ENCODE peak calls at places on chromosomes 2 and 18, in seven cellular contexts. X is astrocyte, K is pancreas, D is GM23248, N is tibial nerve, B is Peyer's patch, H is dorsolateral prefrontal cortex. T is an unnamed sample. For H3K27me3, the result is how much of the 10 kb centered on the place peaks cover.

GRCh38 chr2:133360190-133360589 is 208.1 kb downstream of the NCKAP5 start:
- DNase-seq in B (no peak), K (no peak), N (no peak), D (no peak), H (no peak), X (no peak), T (no peak)

GRCh38 chr2:21379140-21379539 is 255.4 kb downstream of the TDRD15 start:
- DNase-seq in N (no peak), X (no peak), K (no peak), H (no peak), B (no peak), D (no peak), T (no peak)

GRCh38 chr2:38244306-38244705 is 132.8 kb downstream of the ATL2 start:
- DNase-seq in X (no peak), N (no peak), H (no peak), K (no peak), B (no peak), D (no peak), T (no peak)

GRCh38 chr18:32049393-32050161 is 31.0 kb downstream of the RNF125 start:
- DNase-seq in B (peak), K (no peak), N (no peak), X (peak), H (no peak), D (peak), T (no peak)

GRCh38 chr2:131010566-131010965 is 82.7 kb downstream of the FAM168B start:
- DNase-seq in K (no peak), X (no peak), H (no peak), D (no peak), B (no peak), N (no peak), T (no peak)

GRCh38 chr2:171522057-171522803 is at the start of gene CYBRD1:
- DNase-seq in D (peak), B (peak), X (peak), H (peak), N (peak), K (peak), T (peak)

GRCh38 chr2:82282111-82282882 is 1977.7 kb upstream of the LRRTM1 start:
- DNase-seq in B (no peak), N (no peak), H (no peak), K (no peak), D (no peak), X (no peak), T (no peak)

GRCh38 chr2:219045937-219046550 is 4.7 kb upstream of the CFAP65 start:
- DNase-seq in B (peak), N (no peak), X (peak), K (peak), H (no peak), D (peak), T (peak)

DNA sequence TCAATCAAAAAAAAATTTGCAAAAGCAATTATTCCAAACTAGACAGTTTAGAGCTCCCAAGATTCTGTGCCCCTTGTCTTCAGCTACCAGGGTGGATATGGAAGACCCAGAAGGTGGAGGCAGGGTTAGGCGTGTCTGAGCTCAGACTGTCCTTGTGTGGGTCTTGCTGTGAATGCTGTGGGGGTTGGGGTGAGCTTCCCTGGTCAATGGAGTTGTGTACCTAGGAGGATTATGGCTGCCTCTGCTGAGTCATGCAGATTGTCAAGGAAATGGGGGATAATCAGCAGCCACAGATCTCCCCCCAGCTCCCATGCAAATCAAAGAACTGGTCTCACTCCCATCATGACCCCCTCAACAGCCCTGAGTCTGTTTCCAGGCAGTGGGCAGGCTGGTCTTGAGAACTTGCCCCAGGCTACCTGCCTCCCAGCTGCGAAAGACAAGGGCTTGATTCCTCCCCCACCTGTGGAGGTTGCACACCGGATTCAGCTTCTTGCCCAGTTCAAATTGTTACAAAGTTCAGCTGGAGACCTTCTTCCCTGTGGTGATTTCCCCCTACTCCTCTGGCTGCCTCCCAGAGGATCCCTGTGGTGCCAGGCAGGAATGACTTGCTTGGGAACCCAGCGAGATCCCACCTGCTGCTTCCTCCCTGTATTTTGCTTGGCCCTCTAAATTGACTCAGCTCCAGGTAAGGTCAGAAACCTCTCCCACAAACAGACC is 77.0 kb downstream of the RAD51AP2 start:
- DNase-seq in N (no peak), H (no peak), B (no peak), X (peak), D (no peak), K (no peak), T (peak)
- H3K27me3 ChIP-seq in N (under half), H (under half), B (under half), X (under half), D (under half), K (under half), T (under half)

GRCh38 chr18:22455425-22456150 is 37.9 kb upstream of the CTAGE1 start:
- DNase-seq in K (no peak), B (no peak), N (no peak), D (no peak), X (no peak), H (no peak), T (no peak)
- H3K27ac ChIP-seq in K (no peak), B (no peak), N (no peak), D (no peak), X (no peak), H (no peak), T (no peak)

DNA sequence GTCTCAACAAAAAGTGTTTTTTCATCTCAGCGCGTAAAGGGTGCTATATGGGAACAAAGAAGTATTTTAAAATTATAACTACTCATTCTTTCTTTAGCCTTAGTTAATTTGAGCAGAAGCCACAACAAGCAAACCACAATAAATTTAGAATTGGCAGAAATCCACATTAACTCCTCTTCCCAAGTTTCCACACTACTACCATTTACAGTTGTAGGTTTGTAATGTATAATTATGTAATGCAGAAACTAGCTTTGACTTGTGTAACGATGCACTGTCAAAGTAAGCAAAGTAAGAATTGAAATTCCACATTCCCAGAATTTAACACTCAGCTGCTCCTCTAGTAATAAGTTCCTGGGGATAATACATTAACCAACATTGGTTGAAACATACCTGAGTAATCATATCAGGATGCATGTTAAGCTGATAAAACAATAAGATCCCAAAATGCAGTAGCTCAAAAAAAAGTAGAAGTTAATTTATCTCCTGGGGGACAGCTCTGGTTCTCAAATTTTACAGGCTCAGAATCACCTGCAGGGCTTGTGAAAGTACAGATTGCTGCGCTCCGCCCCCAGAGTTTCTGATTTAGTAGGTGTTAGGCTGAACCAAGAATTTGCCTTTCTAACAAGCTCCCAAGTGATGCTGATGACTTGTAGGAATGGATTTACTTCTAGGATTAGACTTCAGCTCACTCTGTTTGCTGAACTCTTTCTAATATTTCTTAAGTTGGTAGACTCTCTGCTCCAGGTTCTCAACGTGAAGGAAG is 9.9 kb downstream of the GRP start:
- DNase-seq in H (peak), N (no peak), K (no peak), B (no peak), D (no peak), X (no peak), T (no peak)
- H3K27me3 ChIP-seq in H (under half), N (under half), K (under half), B (under half), D (under half), X (half or more), T (under half)

DNA sequence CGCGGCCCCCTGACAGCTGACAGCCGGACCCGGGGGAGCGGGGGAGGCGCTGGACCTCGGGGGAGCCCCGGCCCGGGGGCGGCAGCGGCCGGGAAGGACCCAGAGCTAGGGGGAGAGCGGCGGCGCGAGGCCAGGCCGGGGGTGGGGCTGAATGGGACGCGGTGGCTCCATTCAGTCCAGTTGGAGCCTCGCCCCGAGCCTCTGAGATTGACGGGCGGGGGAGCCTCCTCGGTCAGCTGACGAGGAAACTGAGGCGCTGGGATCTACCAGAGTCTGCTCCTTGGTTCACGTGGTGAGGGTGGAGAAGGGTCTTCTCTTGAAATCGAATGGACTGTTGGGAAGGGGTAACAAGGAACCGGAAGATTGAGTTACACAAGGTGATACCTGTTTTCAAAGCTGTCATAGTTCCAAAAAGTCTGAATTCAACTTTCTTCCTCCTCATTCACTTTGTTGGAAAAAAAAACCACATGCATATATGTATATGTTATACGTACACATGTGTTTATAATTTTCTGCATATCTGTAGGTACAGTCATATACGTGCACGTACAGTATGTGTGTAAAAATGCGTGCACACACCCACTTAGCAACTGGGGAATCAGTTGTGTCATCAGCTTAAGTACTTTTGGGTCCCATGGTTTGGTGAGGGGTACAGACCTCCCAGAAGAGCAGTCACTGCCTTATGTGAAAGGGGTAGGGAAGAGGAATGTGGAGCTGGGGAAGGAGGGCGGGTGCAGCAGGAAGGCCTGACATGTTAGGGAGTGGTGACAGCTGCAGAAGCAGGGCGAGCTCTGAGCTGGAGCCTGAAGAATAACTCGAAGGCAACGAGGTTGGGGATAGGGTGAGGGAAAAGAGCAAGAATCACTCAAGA is 628 bp downstream of the PPP1R7 start:
- DNase-seq in X (no peak), B (no peak), D (peak), H (peak), K (no peak), N (no peak), T (no peak)
- H3K27ac ChIP-seq in X (peak), B (peak), D (peak), H (peak), K (peak), N (peak), T (peak)

DNA sequence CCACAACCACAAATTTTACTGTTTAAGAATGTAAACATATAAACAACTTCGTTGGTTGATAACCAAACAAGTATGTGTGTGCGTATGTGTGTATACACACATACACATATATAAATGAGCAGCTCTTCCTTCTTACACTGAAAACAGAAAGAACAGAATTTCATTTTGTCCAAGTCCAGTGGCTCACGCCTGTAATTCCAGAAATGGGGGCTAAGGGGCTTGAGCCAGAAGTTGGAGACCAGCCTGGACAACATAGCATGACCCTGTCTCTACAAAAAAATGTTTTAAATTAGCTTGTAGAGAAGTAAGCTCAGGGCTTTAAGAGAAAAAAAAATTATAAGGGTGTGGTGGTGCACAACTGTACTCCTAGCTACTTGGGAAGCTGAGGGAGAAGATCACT is 12.3 kb downstream of the NCKAP1 start:
- DNase-seq in D (no peak), N (no peak), B (no peak), K (no peak), X (no peak), H (no peak), T (no peak)
- H3K27me3 ChIP-seq in D (under half), N (under half), B (under half), K (under half), X (under half), H (under half), T (under half)

DNA sequence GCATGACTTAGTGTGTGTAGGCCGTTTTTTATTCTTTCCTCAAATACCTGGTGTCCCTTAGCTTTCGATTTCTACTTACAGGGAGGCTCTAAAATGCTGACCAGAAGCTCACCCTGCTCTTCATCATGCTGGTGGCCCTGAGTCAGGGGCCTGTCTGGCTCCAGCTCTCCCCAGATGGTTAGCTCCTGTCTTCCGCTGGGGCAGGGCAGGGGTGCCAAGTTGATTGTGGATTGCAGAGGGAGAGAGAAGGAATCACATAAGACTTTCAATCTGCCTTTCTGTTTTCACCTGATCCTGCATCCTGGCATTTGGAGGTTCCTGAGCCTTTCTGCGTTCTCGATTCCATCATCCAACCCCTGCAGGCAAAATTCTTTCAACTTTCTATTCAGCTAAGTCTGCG is 4.2 kb downstream of the CIB4 start:
- DNase-seq in B (no peak), X (no peak), K (no peak), D (no peak), N (no peak), H (no peak), T (no peak)
- H3K27ac ChIP-seq in B (no peak), X (no peak), K (no peak), D (no peak), N (no peak), H (no peak), T (no peak)

DNA sequence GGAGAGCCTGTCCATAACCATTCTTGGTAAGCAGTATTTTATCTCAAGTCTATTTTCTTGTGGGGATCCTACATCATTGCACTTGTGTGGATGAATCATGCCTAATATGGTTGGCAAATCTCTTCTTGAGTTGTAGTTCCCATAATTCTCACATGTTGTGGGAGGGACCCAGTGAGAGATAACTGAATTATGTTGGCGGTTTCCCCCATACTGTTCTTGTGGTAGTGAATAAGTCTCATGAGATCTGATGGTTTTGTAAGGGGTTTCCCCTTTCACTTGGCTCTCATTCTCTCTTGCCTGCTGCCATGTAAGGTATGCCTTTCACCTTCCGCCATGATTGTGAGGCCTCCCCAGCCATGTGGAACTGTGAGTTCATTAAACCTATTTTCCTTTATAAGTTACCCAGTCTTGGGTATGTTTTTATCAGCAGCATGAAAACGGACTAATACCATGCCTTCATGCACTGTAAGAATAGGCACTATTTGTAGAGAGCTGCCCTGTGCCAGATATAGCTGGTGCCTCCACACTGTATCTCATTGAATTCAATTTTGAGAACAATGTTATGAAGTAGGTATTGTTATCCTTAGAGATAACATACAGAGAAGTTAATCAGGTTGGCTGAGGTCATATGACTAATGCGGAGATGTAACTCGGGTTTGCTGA is 148.3 kb downstream of the PLCL1 start:
- DNase-seq in N (no peak), H (no peak), K (no peak), X (no peak), D (no peak), B (no peak), T (no peak)
- H3K27me3 ChIP-seq in N (under half), H (under half), K (under half), X (under half), D (under half), B (under half), T (under half)

GRCh38 chr2:203804766-203805484 is 62.6 kb upstream of the CTLA4 start:
- DNase-seq in K (no peak), N (no peak), D (peak), H (no peak), X (peak), B (no peak), T (no peak)
- H3K27ac ChIP-seq in K (no peak), N (peak), D (peak), H (no peak), X (peak), B (no peak), T (peak)

DNA sequence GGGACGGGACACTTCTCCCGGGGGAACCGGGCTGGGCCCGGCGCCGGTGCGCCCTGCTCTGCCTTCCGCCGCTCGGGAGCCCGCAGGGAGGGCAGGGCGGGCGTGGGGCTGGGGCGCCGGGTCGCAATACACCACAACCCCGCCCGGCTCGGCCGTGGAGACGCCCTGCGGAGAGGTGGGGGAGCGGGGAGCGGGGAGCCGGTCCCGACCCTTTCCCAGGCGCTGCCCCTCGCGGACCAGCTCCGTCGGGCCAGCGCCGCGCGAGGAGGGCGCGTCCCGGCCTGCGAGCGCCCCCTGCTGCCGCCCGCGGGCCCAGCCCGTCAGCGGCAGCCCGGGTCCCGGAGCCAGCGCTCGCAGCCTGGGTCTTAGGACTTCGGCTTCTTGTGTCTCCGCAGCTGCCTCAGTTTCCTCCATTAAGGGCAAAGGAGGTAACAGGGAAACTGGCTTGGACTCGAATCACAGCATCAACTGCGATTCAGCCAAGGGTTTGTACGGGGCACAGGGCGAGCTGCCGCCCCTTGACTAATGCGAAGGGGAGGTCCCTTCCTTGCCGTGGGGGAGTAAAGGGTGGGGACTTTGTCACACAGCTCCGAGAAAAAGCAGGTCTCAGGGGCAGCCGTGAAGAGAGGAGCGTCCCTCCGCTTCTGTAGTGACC is 635 bp upstream of the ADRA2B start:
- DNase-seq in B (peak), K (peak), X (no peak), H (no peak), D (peak), N (no peak), T (peak)
- H3K27me3 ChIP-seq in B (under half), K (under half), X (under half), H (under half), D (under half), N (under half), T (half or more)